ENCODE peak calls at places on chromosomes 3 and 15, in nine cellular contexts. Z is tibial artery, W is fibroblast of lung, D is adrenal gland, B is body of pancreas, T is suprapubic skin, X is ovary, I is IMR-90, C is HCT116. Y is an unnamed sample. For H3K36me3, the result is how much of the 10 kb centered on the place peaks cover.

GRCh38 chr15:91104111-91104510 is 4.1 kb downstream of the SV2B start:
- DNase-seq in I (no peak), D (no peak), B (no peak), X (no peak), Z (peak), C (no peak), W (no peak), T (no peak), Y (no peak)

GRCh38 chr3:170563712-170564423 is 22.0 kb downstream of the SLC7A14 start:
- DNase-seq in B (no peak), T (no peak), C (no peak), Z (no peak), X (no peak), D (no peak), W (peak), I (peak), Y (no peak)

GRCh38 chr15:31158858-31159569 is 57.5 kb upstream of the TRPM1 start:
- DNase-seq in W (no peak), X (no peak), D (no peak), Z (no peak), C (no peak), I (no peak), B (peak), T (no peak), Y (no peak)

GRCh38 chr3:194344012-194344411 is 7.1 kb downstream of the CPN2 start:
- DNase-seq in X (peak), D (peak), T (no peak), I (peak), C (peak), B (peak), Z (peak), W (peak), Y (peak)

GRCh38 chr15:27101982-27102381 is 131.0 kb downstream of the GABRG3 start:
- DNase-seq in Z (no peak), X (no peak), B (no peak), T (no peak), D (no peak), C (no peak), I (no peak), W (no peak), Y (no peak)

GRCh38 chr3:159928692-159929091 is 59.9 kb upstream of the IL12A start:
- DNase-seq in Z (no peak), B (no peak), T (no peak), C (no peak), W (peak), D (no peak), I (peak), X (no peak), Y (no peak)

GRCh38 chr3:98115717-98116116 is 14.8 kb upstream of the OR5H1 start:
- DNase-seq in I (no peak), Z (no peak), T (no peak), X (no peak), D (no peak), B (no peak), W (no peak), C (no peak), Y (no peak)

GRCh38 chr3:66486646-66487045 is 14.2 kb downstream of the LRIG1 start:
- DNase-seq in C (no peak), T (no peak), I (peak), X (no peak), Z (no peak), D (no peak), W (peak), B (no peak), Y (no peak)

GRCh38 chr3:46895761-46896160 is 18.2 kb downstream of the PTH1R start:
- DNase-seq in C (no peak), B (no peak), T (no peak), D (no peak), I (no peak), Z (no peak), X (no peak), W (no peak), Y (no peak)

GRCh38 chr3:191414286-191414685 is 46.7 kb upstream of the PYDC2 start:
- DNase-seq in I (peak), B (no peak), D (no peak), W (no peak), Z (no peak), C (no peak), T (no peak), X (no peak), Y (no peak)

GRCh38 chr3:186014866-186015265 is 77.1 kb upstream of the TRA2B start:
- DNase-seq in I (no peak), T (no peak), X (no peak), D (no peak), B (no peak), Z (no peak), C (no peak), W (no peak), Y (no peak)

GRCh38 chr15:52163321-52164190 is 27.6 kb downstream of the GNB5 start:
- DNase-seq in W (no peak), X (no peak), C (no peak), B (no peak), T (no peak), Z (no peak), I (no peak), D (no peak), Y (peak)

GRCh38 chr3:126493731-126494130 is 18.0 kb upstream of the ZXDC start:
- DNase-seq in I (no peak), W (no peak), X (no peak), D (no peak), C (no peak), T (no peak), B (no peak), Z (no peak), Y (peak)

DNA sequence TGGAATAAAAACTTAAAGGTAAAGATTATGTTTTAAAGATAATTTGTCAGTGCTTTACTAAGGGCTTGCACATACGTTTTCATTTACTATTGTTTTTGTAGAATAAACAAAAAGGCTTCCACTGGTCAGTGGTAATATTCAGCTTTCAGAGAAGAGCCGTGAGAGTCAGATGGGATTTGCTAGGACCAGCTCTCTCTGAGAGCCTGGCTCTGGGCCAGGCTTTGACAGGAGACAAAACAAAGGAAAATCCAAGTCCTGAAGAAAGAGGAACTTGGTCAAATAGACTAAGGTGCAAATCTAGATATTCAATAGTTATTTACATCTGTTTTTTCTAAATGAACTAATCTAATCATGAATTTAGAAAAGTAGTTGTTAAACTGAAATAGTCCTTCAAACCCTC is 54.9 kb upstream of the FILIP1L start:
- DNase-seq in I (no peak), T (no peak), Z (no peak), X (peak), W (no peak), B (no peak), D (no peak), C (no peak), Y (no peak)
- H3K36me3 ChIP-seq in I (under half), T (under half), Z (under half), X (under half), W (under half), B (under half), D (under half), C (under half), Y (under half)

GRCh38 chr3:133271491-133271890 is 128.4 kb upstream of the BFSP2 start:
- DNase-seq in D (no peak), X (no peak), I (peak), T (no peak), C (no peak), B (no peak), W (peak), Z (no peak), Y (peak)

GRCh38 chr3:133277813-133278212 is 122.0 kb upstream of the BFSP2 start:
- DNase-seq in I (peak), Z (no peak), C (no peak), W (peak), X (no peak), B (no peak), D (no peak), T (no peak), Y (no peak)

GRCh38 chr3:133276594-133276993 is 123.3 kb upstream of the BFSP2 start:
- DNase-seq in I (no peak), D (no peak), C (no peak), B (no peak), Z (no peak), X (no peak), T (no peak), W (no peak), Y (peak)

GRCh38 chr3:133273346-133273745 is 126.5 kb upstream of the BFSP2 start:
- DNase-seq in W (no peak), Z (no peak), T (no peak), D (no peak), C (no peak), X (no peak), I (no peak), B (no peak), Y (no peak)

DNA sequence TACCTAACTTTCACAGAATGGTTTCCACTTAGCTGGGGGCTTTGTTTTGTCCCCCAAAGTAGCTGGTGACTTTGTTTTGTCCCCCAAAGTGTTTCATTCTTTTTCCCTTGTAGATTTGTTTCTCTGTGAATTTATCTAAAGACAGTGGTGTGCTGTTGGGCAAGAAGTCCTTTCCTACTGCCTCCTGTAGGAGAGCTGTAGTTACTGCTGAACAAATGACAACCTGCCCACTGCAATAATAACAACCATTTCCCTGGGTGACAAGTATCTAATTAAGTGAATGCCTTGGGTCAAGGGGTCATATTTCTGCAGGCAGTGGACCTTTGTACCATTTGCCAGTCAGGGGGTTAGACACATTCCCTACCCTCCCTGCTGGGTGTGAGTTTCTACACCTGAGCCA is 125.4 kb upstream of the BFSP2 start:
- DNase-seq in W (no peak), B (no peak), T (no peak), Z (no peak), X (no peak), D (no peak), I (no peak), C (no peak), Y (no peak)
- H3K27ac ChIP-seq in W (no peak), B (no peak), T (no peak), Z (no peak), X (no peak), D (no peak), I (no peak), C (no peak), Y (no peak)

GRCh38 chr15:78340243-78341056 is at the start of gene CRABP1:
- DNase-seq in C (no peak), Z (no peak), X (no peak), B (no peak), T (no peak), D (no peak), W (no peak), I (no peak), Y (peak)
- H3K4me3 ChIP-seq in C (no peak), Z (no peak), X (no peak), B (no peak), T (peak), D (no peak), W (no peak), I (no peak), Y (peak)

GRCh38 chr15:43463542-43463941 is 29.4 kb downstream of the TP53BP1 start:
- DNase-seq in C (no peak), Z (no peak), I (peak), D (no peak), W (peak), T (no peak), X (no peak), B (no peak), Y (no peak)

GRCh38 chr15:43463998-43464397 is 29.0 kb downstream of the TP53BP1 start:
- DNase-seq in D (no peak), B (no peak), C (no peak), I (no peak), Z (no peak), W (no peak), X (no peak), T (no peak), Y (no peak)

GRCh38 chr15:43469867-43470266 is 23.1 kb downstream of the TP53BP1 start:
- DNase-seq in D (no peak), X (no peak), B (no peak), W (peak), C (no peak), I (peak), T (no peak), Z (no peak), Y (no peak)

DNA sequence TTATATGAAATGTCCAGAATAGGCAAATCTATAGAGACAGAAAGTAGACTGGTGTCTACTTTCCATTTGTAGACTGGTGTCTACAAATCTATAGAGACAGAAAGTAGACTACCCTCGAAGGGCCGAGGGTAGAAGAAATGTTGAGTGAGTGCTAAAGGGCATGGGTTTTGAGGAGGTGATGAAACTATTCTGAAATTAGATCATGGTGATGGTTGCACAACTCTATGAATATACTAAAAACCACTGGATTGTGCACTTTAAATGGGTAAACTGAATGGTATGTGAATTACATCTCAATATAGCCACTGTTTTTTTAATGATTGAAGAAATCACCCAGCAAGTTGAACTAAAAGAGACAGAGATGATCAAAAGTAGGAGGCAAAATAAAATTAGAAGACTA is 27.9 kb downstream of the TP53BP1 start:
- DNase-seq in B (no peak), Z (no peak), T (no peak), X (no peak), I (peak), D (no peak), C (no peak), W (peak), Y (no peak)
- H3K36me3 ChIP-seq in B (under half), Z (under half), T (half or more), X (under half), I (under half), D (under half), C (under half), W (under half), Y (half or more)

GRCh38 chr3:111738790-111739189 is 120.3 kb upstream of the PHLDB2 start:
- DNase-seq in W (no peak), C (no peak), I (no peak), X (no peak), T (no peak), D (no peak), B (no peak), Z (no peak), Y (no peak)
- H3K27ac ChIP-seq in W (no peak), C (peak), I (no peak), X (peak), T (peak), D (peak), B (peak), Z (peak), Y (no peak)

GRCh38 chr15:43828061-43828657 is 1.4 kb downstream of the WDR76 start:
- DNase-seq in C (no peak), I (peak), T (no peak), W (peak), X (no peak), Z (no peak), D (no peak), B (no peak), Y (no peak)
- H3K4me3 ChIP-seq in C (peak), I (peak), T (peak), W (peak), X (no peak), Z (no peak), D (no peak), B (no peak), Y (peak)

GRCh38 chr3:166372571-166373106 is 535.4 kb upstream of the BCHE start:
- DNase-seq in Z (no peak), D (no peak), T (no peak), W (no peak), X (no peak), I (no peak), B (no peak), C (no peak), Y (no peak)

GRCh38 chr3:166362698-166363097 is 525.5 kb upstream of the BCHE start:
- DNase-seq in B (no peak), T (no peak), X (no peak), Z (no peak), W (peak), I (no peak), C (no peak), D (no peak), Y (no peak)

DNA sequence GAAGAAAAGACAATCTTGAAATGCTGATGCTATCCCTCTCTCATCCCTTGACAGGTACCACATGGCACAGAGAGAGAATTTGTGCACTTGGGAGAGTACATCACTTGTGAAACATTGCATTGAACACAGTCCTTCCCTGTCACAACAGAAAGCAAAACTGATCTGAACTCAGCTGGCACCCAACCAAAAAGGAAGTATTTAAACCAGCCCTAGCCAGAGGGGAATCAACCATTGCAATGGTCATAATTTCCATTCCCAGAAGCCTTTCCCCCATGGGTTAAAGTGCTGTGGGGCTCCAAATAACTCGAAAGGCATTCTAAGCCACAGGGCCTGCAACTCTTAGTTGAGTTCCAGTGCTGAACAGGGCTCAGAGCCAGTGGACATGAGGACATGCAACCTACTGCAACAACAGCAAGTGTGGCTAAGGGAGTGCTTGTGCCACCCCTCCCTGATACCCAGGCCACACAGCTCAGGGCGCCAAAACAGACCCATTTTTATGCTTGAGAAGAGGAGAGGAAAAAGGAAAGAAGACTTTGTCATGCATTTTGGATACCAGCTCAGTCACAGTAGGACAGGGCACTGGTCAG is 530.8 kb upstream of the BCHE start:
- DNase-seq in B (no peak), D (no peak), Z (no peak), I (no peak), X (no peak), C (no peak), T (no peak), W (peak), Y (no peak)
- H3K36me3 ChIP-seq in B (under half), D (under half), Z (under half), I (under half), X (under half), C (under half), T (under half), W (under half), Y (under half)

GRCh38 chr15:72169921-72170611 is 27.5 kb downstream of the GRAMD2A start:
- DNase-seq in C (no peak), Z (no peak), I (no peak), D (no peak), B (no peak), T (no peak), X (no peak), W (no peak), Y (no peak)
- H3K27ac ChIP-seq in C (no peak), Z (no peak), I (no peak), D (no peak), B (no peak), T (no peak), X (no peak), W (no peak), Y (no peak)

GRCh38 chr3:114212646-114213045 is 24.7 kb downstream of the ZNF80 start:
- DNase-seq in T (no peak), Z (no peak), C (no peak), B (no peak), D (no peak), W (no peak), X (no peak), I (no peak), Y (no peak)

GRCh38 chr3:114213669-114214541 is 23.5 kb downstream of the ZNF80 start:
- DNase-seq in D (no peak), C (no peak), X (no peak), T (no peak), I (peak), B (no peak), W (peak), Z (peak), Y (no peak)

GRCh38 chr3:114214542-114215341 is 22.6 kb downstream of the ZNF80 start:
- DNase-seq in I (no peak), X (no peak), C (no peak), Z (no peak), B (no peak), T (no peak), D (no peak), W (no peak), Y (no peak)

GRCh38 chr3:114216186-114216970 is 21.0 kb downstream of the ZNF80 start:
- DNase-seq in X (no peak), W (peak), B (no peak), D (no peak), Z (no peak), I (peak), T (no peak), C (no peak), Y (no peak)

DNA sequence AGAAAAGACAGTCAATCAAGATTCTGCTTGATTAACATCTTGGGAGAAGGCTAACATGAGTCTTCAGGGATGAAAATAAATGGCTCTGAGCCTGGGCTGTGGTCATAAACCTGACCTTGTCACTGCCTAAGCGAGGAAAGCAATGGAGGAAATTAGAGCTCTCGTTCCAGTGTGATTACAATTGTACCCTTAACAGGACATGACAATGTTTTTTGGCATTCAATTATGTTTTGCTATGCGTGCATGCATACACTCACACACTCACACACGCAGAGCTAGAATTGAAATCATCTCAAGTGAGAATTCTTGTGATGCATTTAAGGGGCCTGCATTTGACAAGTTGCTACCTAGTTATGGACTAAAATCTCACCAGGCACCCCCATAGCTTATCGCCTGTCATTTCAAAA is 24.1 kb downstream of the ZNF80 start:
- DNase-seq in C (no peak), Z (no peak), X (no peak), I (peak), B (no peak), W (peak), D (no peak), T (no peak), Y (no peak)
- H3K4me3 ChIP-seq in C (no peak), Z (no peak), X (no peak), I (peak), B (no peak), W (peak), D (no peak), T (peak), Y (no peak)

Y was measured in WERI-Rb-1.